ENCODE peak calls at places on chromosomes 16 and 17, in five cellular contexts. Z, O, I, L and J are unnamed samples.

GRCh38 chr16:89122322-89122831 is 28.7 kb downstream of the ACSF3 start:
- DNase-seq in Z (peak), O (no peak), I (no peak), L (no peak), J (peak)

GRCh38 chr16:48373258-48374050 is 11.8 kb downstream of the SIAH1 start:
- DNase-seq in Z (no peak), O (no peak), I (no peak), L (no peak), J (no peak)

GRCh38 chr16:71540-72341 is 690 bp downstream of the RHBDF1 start:
- DNase-seq in Z (no peak), O (no peak), I (peak), L (peak), J (no peak)

GRCh38 chr17:28950017-28950751 is 1.1 kb downstream of the PHF12 start:
- DNase-seq in Z (peak), O (no peak), I (no peak), L (peak), J (peak)

GRCh38 chr17:32960815-32961214 is 30.8 kb upstream of the SPACA3 start:
- DNase-seq in Z (no peak), O (peak), I (no peak), L (no peak), J (no peak)

GRCh38 chr16:81158964-81159363 is 62.8 kb upstream of the GCSH start:
- DNase-seq in Z (no peak), O (no peak), I (peak), L (no peak), J (no peak)

GRCh38 chr16:19696312-19696711 is 21.7 kb downstream of the KNOP1 start:
- DNase-seq in Z (no peak), O (peak), I (peak), L (peak), J (no peak)

GRCh38 chr16:84885024-84885910 is 65.5 kb downstream of the CRISPLD2 start:
- DNase-seq in Z (no peak), O (no peak), I (no peak), L (no peak), J (no peak)

GRCh38 chr16:85526132-85526731 is 86.9 kb upstream of the GSE1 start:
- DNase-seq in Z (no peak), O (no peak), I (no peak), L (no peak), J (no peak)

GRCh38 chr16:56317998-56318912 is 107.1 kb downstream of the AMFR start:
- DNase-seq in Z (peak), O (peak), I (peak), L (peak), J (peak)